ENCODE peak calls at places on chromosomes 3 and 15, in six cellular contexts. J, W, P, S, B and D are unnamed samples.

GRCh38 chr3:173584093-173584833 is 186.7 kb downstream of the NLGN1 start:
- DNase-seq in B (peak; percentile 49), W (peak; percentile 60), J (no peak), P (no peak), S (peak; percentile 10), D (no peak)

GRCh38 chr15:99264125-99264524 is 12.8 kb downstream of the LRRC28 start:
- DNase-seq in W (no peak), J (no peak), S (peak; percentile 88), P (no peak), B (no peak), D (no peak)

GRCh38 chr15:99536422-99537033 is 29.3 kb upstream of the MEF2A start:
- DNase-seq in S (peak; percentile 55), J (peak; percentile 65), W (peak; percentile 94), B (peak; percentile 69), P (peak; percentile 16), D (no peak)

GRCh38 chr3:7682822-7683229 is 818.8 kb upstream of the LMCD1 start:
- DNase-seq in W (no peak), S (peak; percentile 92), J (peak; percentile 46), P (peak; percentile 49), B (peak; percentile 96), D (peak; percentile 77)

GRCh38 chr3:34260266-34260990 is 462.0 kb downstream of the PDCD6IP start:
- DNase-seq in J (peak; percentile 43), P (peak; percentile 19), S (peak; percentile 39), W (peak; percentile 62), B (peak; percentile 78), D (peak; percentile 7)

GRCh38 chr3:172210355-172210754 is 171.0 kb downstream of the FNDC3B start:
- DNase-seq in P (no peak), S (no peak), B (peak; percentile 67), W (no peak), J (no peak), D (no peak)

GRCh38 chr3:71026634-71027578 is 556.6 kb downstream of the FOXP1 start:
- DNase-seq in B (no peak), S (peak; percentile 91), P (no peak), J (no peak), W (peak; percentile 73), D (no peak)

GRCh38 chr3:188046561-188047213 is 107.3 kb upstream of the LPP start:
- DNase-seq in J (no peak), S (no peak), P (no peak), W (peak; percentile 74), B (peak; percentile 42), D (no peak)

GRCh38 chr3:58536501-58537411 is at the start of gene ACOX2:
- DNase-seq in P (no peak), S (no peak), W (no peak), B (peak; percentile 60), J (peak; percentile 83), D (no peak)

GRCh38 chr15:51649659-51650521 is 27.3 kb upstream of the DMXL2 start:
- DNase-seq in W (peak; percentile 77), J (peak; percentile 29), S (peak; percentile 77), B (peak; percentile 87), P (peak; percentile 31), D (peak; percentile 37)

GRCh38 chr3:52238193-52238760 is 681 bp downstream of the TWF2 start:
- DNase-seq in B (no peak), J (no peak), S (no peak), W (no peak), P (no peak), D (no peak)

GRCh38 chr15:84595660-84596059 is 5.1 kb upstream of the ZSCAN2 start:
- DNase-seq in J (no peak), W (no peak), S (no peak), B (no peak), P (no peak), D (no peak)

GRCh38 chr3:129106320-129106719 is 15.3 kb downstream of the RAB43 start:
- DNase-seq in S (no peak), B (no peak), J (no peak), W (peak; percentile 3), P (no peak), D (no peak)

GRCh38 chr3:159821148-159821547 is 167.5 kb upstream of the IL12A start:
- DNase-seq in W (no peak), S (peak; percentile 84), J (no peak), B (no peak), P (no peak), D (no peak)

DNA sequence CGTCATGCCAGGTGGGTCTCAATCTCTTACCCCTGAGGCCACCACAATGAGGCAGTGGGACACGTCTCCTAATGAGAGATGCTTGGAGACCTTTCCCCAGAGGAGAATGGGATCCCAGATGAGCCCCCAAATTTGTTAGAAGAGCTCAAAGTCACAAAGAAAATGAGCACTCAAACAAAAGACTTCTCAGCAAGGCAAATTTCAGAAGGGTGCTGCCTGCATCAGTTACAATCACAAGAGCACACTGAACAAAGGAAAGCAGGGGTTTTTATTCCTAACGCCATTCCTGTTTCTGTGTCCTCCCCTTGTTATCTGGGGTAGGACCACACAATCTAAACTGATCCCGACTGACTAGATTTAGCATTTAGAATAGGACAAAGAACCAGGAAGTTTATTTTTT is 50.1 kb downstream of the DLG1 start:
- DNase-seq in P (no peak), W (no peak), B (no peak), J (no peak), S (no peak), D (no peak)
- H3K4me3 ChIP-seq in P (no peak overlapping the region), W (peak overlapping the region; percentile 19), B (no peak overlapping the region), J (no peak overlapping the region), S (no peak overlapping the region), D (no peak overlapping the region)

GRCh38 chr3:12875857-12876451 is 34.6 kb upstream of the RPL32 start:
- DNase-seq in W (no peak), P (no peak), J (peak; percentile 52), B (no peak), S (no peak), D (no peak)
- TF ChIP-seq CTCF in W (no peak), P (peak; percentile 33), J (peak; percentile 27), B (peak; percentile 4), S (peak; percentile 30), D (peak; percentile 27)

GRCh38 chr15:64730151-64730550 is 45.2 kb downstream of the RBPMS2 start:
- DNase-seq in J (no peak), B (no peak), P (no peak), W (no peak), S (no peak), D (no peak)

GRCh38 chr15:64731807-64732151 is 43.6 kb downstream of the RBPMS2 start:
- DNase-seq in W (no peak), S (no peak), B (no peak), P (no peak), J (no peak), D (no peak)

GRCh38 chr15:64732156-64732860 is 43.1 kb downstream of the RBPMS2 start:
- DNase-seq in P (no peak), J (no peak), S (no peak), B (no peak), W (no peak), D (no peak)

DNA sequence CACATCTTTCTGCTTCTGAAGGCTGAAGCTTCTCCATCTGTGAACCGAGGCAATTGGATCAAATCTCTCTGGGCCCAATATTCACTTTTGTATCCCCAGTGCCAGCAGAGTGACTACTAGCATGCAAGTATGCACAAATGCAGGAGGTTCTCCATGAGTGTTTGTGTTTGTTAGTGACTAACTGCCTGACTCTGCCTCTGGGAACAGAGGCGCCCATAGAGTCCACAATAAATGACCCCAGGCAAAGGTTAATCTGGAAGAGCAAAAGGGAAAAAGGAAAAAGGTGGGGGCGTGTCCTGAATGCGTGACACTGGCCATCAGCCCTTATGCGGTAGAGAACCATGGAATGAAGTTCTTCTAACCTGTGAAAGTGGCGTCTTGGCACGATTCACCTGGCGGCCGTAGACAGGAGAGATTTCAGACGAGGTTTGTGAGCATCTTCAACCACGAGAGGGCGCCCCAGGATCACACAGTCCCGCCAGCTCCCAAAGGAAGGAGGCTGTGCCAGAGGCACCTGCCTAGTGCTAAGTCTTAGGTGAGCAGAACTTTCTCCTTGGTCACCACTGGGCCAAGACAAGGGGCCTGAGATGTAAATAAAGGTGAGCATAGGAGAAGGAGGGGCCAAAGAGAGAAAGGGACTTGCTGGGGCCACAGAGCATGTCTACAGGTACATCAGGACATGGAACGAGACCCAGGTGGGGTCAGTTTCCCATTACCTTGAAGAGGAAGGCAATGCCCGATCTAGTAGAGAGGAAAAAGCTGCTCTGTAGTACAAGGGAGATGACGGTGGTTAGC is 44.2 kb downstream of the RBPMS2 start:
- DNase-seq in P (peak; percentile 38), S (peak; percentile 66), W (peak; percentile 85), B (peak; percentile 79), J (peak; percentile 83), D (no peak)
- H3K4me3 ChIP-seq in P (no peak overlapping the region), S (no peak overlapping the region), W (peak overlapping the region; percentile 62), B (no peak overlapping the region), J (no peak overlapping the region), D (peak overlapping the region; percentile 30)

GRCh38 chr15:66965201-66965900 is 100.1 kb upstream of the SMAD3 start:
- DNase-seq in P (no peak), J (no peak), B (no peak), S (no peak), W (no peak), D (no peak)

GRCh38 chr15:66964791-66965190 is 100.6 kb upstream of the SMAD3 start:
- DNase-seq in W (no peak), B (no peak), S (no peak), J (no peak), P (no peak), D (no peak)

GRCh38 chr15:66963710-66964109 is 101.7 kb upstream of the SMAD3 start:
- DNase-seq in W (no peak), P (no peak), S (no peak), B (no peak), J (no peak), D (no peak)

GRCh38 chr15:66964111-66964738 is 101.2 kb upstream of the SMAD3 start:
- DNase-seq in P (no peak), B (no peak), J (no peak), W (no peak), S (no peak), D (no peak)

GRCh38 chr15:66966256-66966655 is 99.1 kb upstream of the SMAD3 start:
- DNase-seq in P (no peak), B (no peak), J (no peak), S (peak; percentile 39), W (peak; percentile 31), D (no peak)
- TF ChIP-seq CTCF in P (peak; percentile 16), B (no peak), J (no peak), S (peak; percentile 37), W (peak; percentile 54), D (peak; percentile 49)

DNA sequence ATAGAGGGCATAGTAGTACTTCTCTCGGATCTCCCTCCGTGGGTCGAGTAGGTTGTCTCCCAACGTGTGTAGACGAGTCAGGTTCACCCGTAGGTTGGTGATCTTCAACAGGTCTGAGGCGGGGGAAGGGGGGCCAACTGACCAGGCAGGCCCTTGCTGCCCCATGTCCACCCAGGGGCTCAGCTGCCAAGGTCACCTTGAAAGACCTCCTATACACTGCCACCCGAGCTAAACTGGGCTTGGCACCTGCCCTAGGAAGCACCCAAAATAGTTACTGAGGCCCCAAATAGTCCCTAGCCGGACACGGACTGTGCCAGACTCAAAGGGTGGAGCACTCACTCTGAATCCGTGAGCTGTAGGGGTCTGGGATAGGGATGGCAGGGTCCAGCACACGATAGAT is 1.8 kb downstream of the LAMB2 start:
- DNase-seq in B (no peak), J (no peak), P (no peak), S (no peak), W (no peak), D (no peak)
- H3K4me3 ChIP-seq in B (no peak overlapping the region), J (peak overlapping the region; percentile 87), P (no peak overlapping the region), S (no peak overlapping the region), W (no peak overlapping the region), D (no peak overlapping the region)

DNA sequence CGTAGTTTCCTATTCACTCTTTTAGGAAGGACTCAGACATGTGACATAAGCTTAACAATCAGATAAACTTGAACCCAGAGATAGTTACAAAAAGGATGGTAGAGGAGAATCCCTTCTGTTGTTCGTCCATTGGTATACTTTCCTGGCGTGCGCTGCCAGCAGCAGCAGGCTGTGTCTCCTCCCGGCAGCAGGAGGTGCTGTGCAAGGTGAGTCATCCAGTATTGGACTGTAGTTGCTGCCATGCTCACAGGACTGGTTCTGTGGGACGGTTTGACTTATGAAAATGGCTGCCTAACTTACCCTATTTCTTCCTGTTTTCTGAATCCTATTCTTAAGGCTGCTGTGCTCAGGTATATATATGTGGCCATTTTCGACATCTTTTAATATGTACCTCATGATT is 253.4 kb upstream of the LRRC3B start:
- DNase-seq in S (no peak), P (no peak), B (no peak), J (no peak), W (no peak), D (no peak)
- TF ChIP-seq CTCF in S (no peak), P (peak; percentile 13), B (no peak), J (no peak), W (no peak), D (peak; percentile 18)